ENCODE peak calls at places on chromosome 3, in four cellular contexts. One of them, this sample, is unnamed.

GRCh38 chr3:189355481-189356201 is 183.9 kb downstream of the TPRG1 start:
- DNase-seq in WTC11: no peak
- DNase-seq in K562: no peak
- DNase-seq in SK-N-SH: no peak
- DNase-seq in this sample: no peak

GRCh38 chr3:196985954-196986885 is 17.6 kb upstream of the PIGZ start:
- DNase-seq in WTC11: no peak
- DNase-seq in K562: no peak
- DNase-seq in SK-N-SH: no peak
- DNase-seq in this sample: no peak

GRCh38 chr3:64254443-64254842 is 29.2 kb upstream of the PRICKLE2 start:
- DNase-seq in WTC11: no peak
- DNase-seq in K562: no peak
- DNase-seq in SK-N-SH: no peak
- DNase-seq in this sample: no peak

GRCh38 chr3:28867836-28868235 is 413.0 kb upstream of the RBMS3 start:
- DNase-seq in WTC11: no peak
- DNase-seq in K562: no peak
- DNase-seq in SK-N-SH: no peak
- DNase-seq in this sample: no peak

GRCh38 chr3:11601446-11602241 is 42.1 kb downstream of the VGLL4 start:
- DNase-seq in WTC11: no peak
- DNase-seq in K562: no peak
- DNase-seq in SK-N-SH: no peak
- DNase-seq in this sample: no peak

GRCh38 chr3:53068176-53068575 is 22.3 kb upstream of the SFMBT1 start:
- DNase-seq in WTC11: no peak
- DNase-seq in K562: no peak
- DNase-seq in SK-N-SH: no peak
- DNase-seq in this sample: no peak

GRCh38 chr3:71345429-71346027 is 238.0 kb downstream of the FOXP1 start:
- DNase-seq in WTC11: no peak
- DNase-seq in K562: no peak
- DNase-seq in SK-N-SH: no peak
- DNase-seq in this sample: no peak

GRCh38 chr3:151460240-151460639 is 621 bp downstream of the IGSF10 start:
- DNase-seq in WTC11: no peak
- DNase-seq in K562: no peak
- DNase-seq in SK-N-SH: no peak
- DNase-seq in this sample: no peak

GRCh38 chr3:71875461-71875947 is 90.6 kb upstream of the PROK2 start:
- DNase-seq in WTC11: peak
- DNase-seq in K562: peak
- DNase-seq in SK-N-SH: peak
- DNase-seq in this sample: peak

GRCh38 chr3:58052373-58053273 is 44.4 kb downstream of the FLNB start:
- DNase-seq in WTC11: no peak
- DNase-seq in K562: peak
- DNase-seq in SK-N-SH: no peak
- DNase-seq in this sample: no peak
- TF ChIP-seq TEAD4 in WTC11: no peak
- TF ChIP-seq TEAD4 in K562: no peak
- TF ChIP-seq TEAD4 in SK-N-SH: peak
- TF ChIP-seq TEAD4 in this sample: no peak

DNA sequence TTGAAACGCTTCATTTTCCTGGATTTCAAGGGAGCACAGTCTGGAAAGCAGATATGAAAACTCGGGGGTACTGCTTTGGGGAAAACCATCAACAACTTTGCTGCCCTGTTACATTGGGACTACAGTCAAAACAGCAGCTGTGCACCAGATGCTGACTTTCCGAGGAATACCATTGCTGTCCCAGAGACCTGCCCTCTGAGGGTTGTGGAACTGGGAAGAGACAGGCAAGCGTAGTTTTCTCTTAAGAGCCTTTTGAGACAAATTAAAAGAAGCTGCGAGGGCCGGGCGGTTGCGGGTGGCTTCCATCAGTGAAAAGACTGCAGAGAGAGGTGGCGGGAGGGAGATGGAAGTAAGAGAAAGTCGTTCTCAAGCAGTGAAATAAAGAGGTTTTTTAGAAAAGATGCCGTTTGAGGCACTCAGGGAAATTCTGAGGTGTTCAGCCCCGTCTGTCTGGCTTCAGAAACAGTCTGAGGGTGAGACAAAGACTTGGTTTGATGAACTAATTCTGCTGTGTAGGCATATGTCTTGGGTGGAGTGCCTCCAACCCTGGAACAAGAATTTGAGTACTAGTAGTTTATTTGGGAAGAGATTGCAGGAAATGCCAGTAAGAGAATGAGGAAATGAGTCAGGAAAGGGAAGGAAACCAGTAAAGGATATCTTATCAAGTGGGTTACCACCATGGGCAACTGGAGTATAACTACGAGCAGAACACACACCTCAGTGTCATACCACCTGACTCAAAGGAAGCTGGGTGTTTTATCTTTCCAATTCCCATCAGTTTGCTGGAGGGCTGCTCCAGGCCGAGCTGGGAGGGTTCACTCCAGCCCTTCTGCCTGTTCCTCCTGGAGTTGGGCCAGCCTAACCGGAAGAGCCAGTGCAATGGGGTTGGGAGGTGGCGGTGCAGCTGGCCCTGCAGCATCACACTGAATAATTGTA is 75.1 kb downstream of the TGFBR2 start:
- DNase-seq in WTC11: no peak
- DNase-seq in K562: no peak
- DNase-seq in SK-N-SH: peak
- DNase-seq in this sample: no peak
- TF ChIP-seq TEAD4 in WTC11: no peak
- TF ChIP-seq TEAD4 in K562: no peak
- TF ChIP-seq TEAD4 in SK-N-SH: no peak
- TF ChIP-seq TEAD4 in this sample: no peak

GRCh38 chr3:49427581-49427980 is 1.5 kb downstream of the NICN1 start:
- DNase-seq in WTC11: no peak
- DNase-seq in K562: no peak
- DNase-seq in SK-N-SH: no peak
- DNase-seq in this sample: no peak

GRCh38 chr3:49421890-49422378 is 339 bp downstream of the AMT start:
- DNase-seq in WTC11: no peak
- DNase-seq in K562: no peak
- DNase-seq in SK-N-SH: no peak
- DNase-seq in this sample: no peak

GRCh38 chr3:49417516-49418120 is 4.7 kb downstream of the AMT start:
- DNase-seq in WTC11: no peak
- DNase-seq in K562: no peak
- DNase-seq in SK-N-SH: no peak
- DNase-seq in this sample: no peak

GRCh38 chr3:49424816-49425215 is 2.5 kb upstream of the AMT start:
- DNase-seq in WTC11: no peak
- DNase-seq in K562: no peak
- DNase-seq in SK-N-SH: no peak
- DNase-seq in this sample: no peak

DNA sequence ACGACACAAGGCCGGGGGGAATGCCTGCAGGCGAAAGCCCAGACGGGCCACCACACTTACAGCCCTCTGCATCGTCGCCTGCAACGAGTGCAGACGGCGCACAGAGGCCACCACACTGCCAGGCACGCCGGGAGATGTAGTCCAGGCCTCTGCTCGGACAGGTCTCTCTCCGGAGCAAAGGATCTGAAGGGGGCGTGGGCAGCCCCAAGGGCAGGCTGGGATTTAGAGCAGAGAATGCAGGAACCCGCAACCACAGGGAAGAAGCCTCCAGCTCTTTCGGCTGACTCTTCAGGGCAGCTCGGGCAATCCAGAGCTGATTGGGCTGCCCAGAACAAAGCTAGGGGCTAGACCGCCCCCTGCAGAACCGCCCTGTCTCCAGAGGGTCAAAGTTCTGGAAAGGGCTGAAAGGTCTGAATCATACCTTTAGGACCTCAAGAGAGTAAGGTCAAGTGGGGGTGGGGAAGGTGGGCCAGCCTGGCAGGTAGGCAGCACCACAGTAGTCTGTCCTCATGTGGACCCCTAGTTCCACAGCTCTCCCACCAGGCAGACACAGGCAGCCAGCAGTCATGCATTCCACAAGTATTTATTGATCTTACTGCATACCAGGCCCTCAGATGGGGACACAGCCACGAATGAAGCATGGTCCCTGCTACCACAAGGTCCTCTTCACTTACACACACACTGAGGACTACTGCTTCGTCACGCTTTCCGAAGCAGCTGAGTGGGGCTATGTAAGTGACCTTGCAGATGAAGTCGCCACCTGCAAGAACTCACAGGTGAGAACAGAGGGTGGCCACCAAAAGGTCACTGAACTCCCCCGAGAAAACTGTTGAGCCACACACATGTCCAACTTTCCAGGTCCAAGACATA is at the start of gene AMT:
- DNase-seq in WTC11: peak
- DNase-seq in K562: no peak
- DNase-seq in SK-N-SH: peak
- DNase-seq in this sample: peak
- TF ChIP-seq TEAD4 in WTC11: no peak
- TF ChIP-seq TEAD4 in K562: no peak
- TF ChIP-seq TEAD4 in SK-N-SH: no peak
- TF ChIP-seq TEAD4 in this sample: peak

DNA sequence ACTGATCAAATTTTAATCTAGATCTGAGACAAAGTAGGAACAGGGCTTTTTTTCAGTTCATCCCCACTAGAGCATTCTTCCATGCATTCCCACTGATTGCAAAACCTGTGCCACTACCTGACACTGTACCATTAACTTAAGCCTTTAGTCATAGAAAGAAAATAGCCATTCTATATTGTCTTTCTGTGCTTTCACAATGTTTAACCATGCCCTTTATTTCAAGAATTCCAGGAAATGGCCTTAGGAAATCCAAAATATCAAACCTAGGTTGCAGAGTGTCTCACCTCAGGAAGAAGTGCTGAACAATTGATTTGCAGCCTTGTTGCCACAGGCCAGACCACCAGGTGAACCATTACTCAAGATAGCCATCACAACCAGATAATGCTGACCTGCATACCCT is 56.2 kb upstream of the TGFBR2 start:
- DNase-seq in WTC11: no peak
- DNase-seq in K562: no peak
- DNase-seq in SK-N-SH: no peak
- DNase-seq in this sample: no peak
- TF ChIP-seq TEAD4 in WTC11: no peak
- TF ChIP-seq TEAD4 in K562: no peak
- TF ChIP-seq TEAD4 in SK-N-SH: no peak
- TF ChIP-seq TEAD4 in this sample: no peak

GRCh38 chr3:191068946-191069813 is 129.9 kb upstream of the OSTN start:
- DNase-seq in WTC11: no peak
- DNase-seq in K562: no peak
- DNase-seq in SK-N-SH: no peak
- DNase-seq in this sample: no peak

GRCh38 chr3:191066669-191067068 is 132.4 kb upstream of the OSTN start:
- DNase-seq in WTC11: no peak
- DNase-seq in K562: no peak
- DNase-seq in SK-N-SH: no peak
- DNase-seq in this sample: no peak

GRCh38 chr3:191074511-191074910 is 124.5 kb upstream of the OSTN start:
- DNase-seq in WTC11: no peak
- DNase-seq in K562: no peak
- DNase-seq in SK-N-SH: no peak
- DNase-seq in this sample: no peak

GRCh38 chr3:191070762-191071365 is 128.2 kb upstream of the OSTN start:
- DNase-seq in WTC11: no peak
- DNase-seq in K562: no peak
- DNase-seq in SK-N-SH: no peak
- DNase-seq in this sample: no peak

GRCh38 chr3:191070201-191070600 is 128.8 kb upstream of the OSTN start:
- DNase-seq in WTC11: no peak
- DNase-seq in K562: no peak
- DNase-seq in SK-N-SH: no peak
- DNase-seq in this sample: no peak
- TF ChIP-seq TEAD4 in WTC11: no peak
- TF ChIP-seq TEAD4 in K562: no peak
- TF ChIP-seq TEAD4 in SK-N-SH: no peak
- TF ChIP-seq TEAD4 in this sample: no peak

GRCh38 chr3:18657858-18658820 is 233.0 kb upstream of the SATB1 start:
- DNase-seq in WTC11: no peak
- DNase-seq in K562: no peak
- DNase-seq in SK-N-SH: no peak
- DNase-seq in this sample: no peak
- TF ChIP-seq TEAD4 in WTC11: no peak
- TF ChIP-seq TEAD4 in K562: no peak
- TF ChIP-seq TEAD4 in SK-N-SH: no peak
- TF ChIP-seq TEAD4 in this sample: no peak

This sample was measured in H1.